ENCODE peak calls at places on chromosomes 3 and 15, in five cellular contexts. I is A549; R is hippocampal formation; X is CD8-positive, alpha-beta memory T cell; V is SJSA1. J is an unnamed sample.
A peak's percentile ranks its signal among the peaks of the same experiment; 100 is the strongest.

GRCh38 chr15:48717458-48717857 is 71.9 kb upstream of the FBN1 start:
- DNase-seq in I (no peak), X (no peak), R (no peak), V (no peak), J (no peak)

GRCh38 chr15:90376789-90377188 is 11.3 kb upstream of the IQGAP1 start:
- DNase-seq in X (peak; percentile 74), I (no peak), V (no peak), R (no peak), J (peak; percentile 32)

GRCh38 chr15:73345658-73346057 is 23.1 kb downstream of the HCN4 start:
- DNase-seq in X (no peak), I (no peak), V (no peak), R (no peak), J (no peak)

GRCh38 chr15:80367094-80367493 is 37.1 kb upstream of the ARNT2 start:
- DNase-seq in I (peak; percentile 77), R (no peak), V (no peak), X (no peak), J (peak; percentile 6)

GRCh38 chr3:135908225-135908624 is 57.3 kb upstream of the PPP2R3A start:
- DNase-seq in V (peak; percentile 72), R (no peak), X (no peak), I (no peak), J (no peak)

GRCh38 chr15:63818191-63818590 is 15.6 kb downstream of the HERC1 start:
- DNase-seq in I (no peak), X (no peak), V (no peak), R (peak; percentile 53), J (no peak)

GRCh38 chr3:41682996-41683395 is 278.9 kb downstream of the ULK4 start:
- DNase-seq in I (no peak), R (no peak), V (peak; percentile 76), X (no peak), J (no peak)

GRCh38 chr15:73078722-73079121 is 26.5 kb downstream of the NEO1 start:
- DNase-seq in X (no peak), R (no peak), I (peak; percentile 28), V (peak; percentile 62), J (no peak)

GRCh38 chr15:67013696-67014095 is 51.7 kb upstream of the SMAD3 start:
- DNase-seq in V (peak; percentile 85), X (no peak), I (no peak), R (no peak), J (no peak)

GRCh38 chr3:90024986-90025385 is 917.6 kb downstream of the EPHA3 start:
- DNase-seq in R (no peak), I (no peak), V (no peak), X (no peak), J (no peak)

GRCh38 chr3:111534701-111535100 is 7.3 kb upstream of the CD96 start:
- DNase-seq in I (no peak), V (peak; percentile 43), R (no peak), X (no peak), J (no peak)

GRCh38 chr3:105030211-105030610 is 336.5 kb upstream of the ALCAM start:
- DNase-seq in V (no peak), I (no peak), X (no peak), R (no peak), J (no peak)

GRCh38 chr3:81380234-81380633 is 381.2 kb downstream of the GBE1 start:
- DNase-seq in R (no peak), X (no peak), I (no peak), V (no peak), J (no peak)

GRCh38 chr3:100159564-100160153 is 45.4 kb upstream of the FILIP1L start:
- DNase-seq in I (no peak), X (no peak), R (no peak), V (no peak), J (no peak)

GRCh38 chr3:159620281-159620680 is 368.4 kb upstream of the IL12A start:
- DNase-seq in R (no peak), V (no peak), X (no peak), I (no peak), J (no peak)

GRCh38 chr3:90091557-90091956 is 984.1 kb downstream of the EPHA3 start:
- DNase-seq in I (peak; percentile 26), R (peak; percentile 44), X (no peak), V (peak; percentile 36), J (no peak)

GRCh38 chr3:157347577-157348303 is 88.9 kb upstream of the PTX3 start:
- DNase-seq in R (no peak), I (no peak), V (no peak), X (no peak), J (no peak)

GRCh38 chr15:33840615-33841014 is 127.7 kb upstream of the CHRM5 start:
- DNase-seq in I (no peak), R (no peak), V (no peak), X (no peak), J (no peak)

GRCh38 chr3:40725026-40725425 is 200.3 kb downstream of the ZNF621 start:
- DNase-seq in R (no peak), I (no peak), X (no peak), V (no peak), J (no peak)

GRCh38 chr3:106341090-106341489 is 472.3 kb upstream of the CBLB start:
- DNase-seq in I (no peak), V (no peak), X (no peak), R (no peak), J (no peak)

GRCh38 chr3:31404871-31405270 is 127.9 kb upstream of the STT3B start:
- DNase-seq in R (no peak), V (no peak), X (no peak), I (no peak), J (no peak)

GRCh38 chr15:69469467-69470191 is 17.0 kb downstream of the RPLP1 start:
- DNase-seq in V (peak; percentile 31), I (no peak), X (no peak), R (no peak), J (no peak)

GRCh38 chr15:66923438-66923881 is 141.9 kb upstream of the SMAD3 start:
- DNase-seq in V (peak; percentile 61), X (no peak), I (peak; percentile 64), R (no peak), J (peak; percentile 54)

GRCh38 chr15:31276596-31277298 is 49.9 kb upstream of the KLF13 start:
- DNase-seq in R (no peak), X (no peak), V (peak; percentile 37), I (no peak), J (no peak)

GRCh38 chr3:5055352-5056004 is 66.6 kb upstream of the ARL8B start:
- DNase-seq in R (no peak), V (no peak), X (no peak), I (no peak), J (no peak)

GRCh38 chr3:71690222-71690821 is 34.9 kb downstream of the EIF4E3 start:
- DNase-seq in V (peak; percentile 52), I (no peak), R (no peak), X (no peak), J (no peak)

GRCh38 chr3:17074559-17074958 is 189.8 kb downstream of the PLCL2 start:
- DNase-seq in I (no peak), V (no peak), X (peak; percentile 47), R (no peak), J (no peak)